ENCODE peak calls at places on chromosomes 4 and X, in seven cellular contexts. Y is natural killer cell, V is bronchial epithelial cell, F is transverse colon, P is tibial nerve, M is mesothelial cell of epicardium, S is heart left ventricle. X is an unnamed sample.

GRCh38 chr4:94640151-94640550 is 117.6 kb upstream of the BMPR1B start:
- DNase-seq in Y (no peak), V (no peak), F (no peak), P (no peak), M (no peak), S (no peak), X (no peak)

GRCh38 chr4:42750091-42750490 is 93.2 kb upstream of the ATP8A1 start:
- DNase-seq in Y (no peak), V (no peak), F (no peak), P (no peak), M (no peak), S (no peak), X (peak)

GRCh38 chr4:63296773-63297172 is 1112.5 kb downstream of the TECRL start:
- DNase-seq in Y (no peak), V (peak), F (no peak), P (no peak), M (no peak), S (no peak), X (no peak)

GRCh38 chrX:4263005-4263404 is 549.6 kb upstream of the PRKX start:
- DNase-seq in Y (no peak), V (peak), F (no peak), P (no peak), M (no peak), S (no peak), X (no peak)

GRCh38 chrX:9909254-9909653 is 57.9 kb upstream of the CLDN34 start:
- DNase-seq in Y (no peak), V (no peak), F (no peak), P (no peak), M (no peak), S (no peak), X (no peak)

GRCh38 chr4:3708103-3708510 is 58.1 kb upstream of the ADRA2C start:
- DNase-seq in Y (no peak), V (no peak), F (no peak), P (no peak), M (no peak), S (peak), X (peak)

GRCh38 chr4:69999420-69999819 is 3.7 kb downstream of the STATH start:
- DNase-seq in Y (no peak), V (peak), F (no peak), P (no peak), M (no peak), S (no peak), X (peak)

GRCh38 chr4:157282019-157282418 is 61.5 kb downstream of the GRIA2 start:
- DNase-seq in Y (no peak), V (no peak), F (no peak), P (no peak), M (no peak), S (no peak), X (no peak)

GRCh38 chr4:159175989-159176375 is 73.1 kb downstream of the RAPGEF2 start:
- DNase-seq in Y (no peak), V (no peak), F (no peak), P (no peak), M (no peak), S (no peak), X (no peak)

GRCh38 chr4:168151313-168151712 is 59.0 kb downstream of the ANXA10 start:
- DNase-seq in Y (no peak), V (no peak), F (no peak), P (no peak), M (no peak), S (no peak), X (no peak)

GRCh38 chr4:168152837-168153500 is 60.6 kb downstream of the ANXA10 start:
- DNase-seq in Y (no peak), V (no peak), F (no peak), P (no peak), M (no peak), S (no peak), X (no peak)

GRCh38 chr4:168150651-168151050 is 58.3 kb downstream of the ANXA10 start:
- DNase-seq in Y (no peak), V (no peak), F (no peak), P (no peak), M (no peak), S (no peak), X (peak)

GRCh38 chr4:168154546-168155277 is 62.4 kb downstream of the ANXA10 start:
- DNase-seq in Y (no peak), V (no peak), F (no peak), P (no peak), M (no peak), S (no peak), X (no peak)

GRCh38 chr4:168153596-168154440 is 61.5 kb downstream of the ANXA10 start:
- DNase-seq in Y (no peak), V (peak), F (peak), P (peak), M (peak), S (peak), X (peak)
- TF ChIP-seq CTCF in Y (peak), V (peak), F (peak), P (peak), M (peak), S (peak), X (peak)

DNA sequence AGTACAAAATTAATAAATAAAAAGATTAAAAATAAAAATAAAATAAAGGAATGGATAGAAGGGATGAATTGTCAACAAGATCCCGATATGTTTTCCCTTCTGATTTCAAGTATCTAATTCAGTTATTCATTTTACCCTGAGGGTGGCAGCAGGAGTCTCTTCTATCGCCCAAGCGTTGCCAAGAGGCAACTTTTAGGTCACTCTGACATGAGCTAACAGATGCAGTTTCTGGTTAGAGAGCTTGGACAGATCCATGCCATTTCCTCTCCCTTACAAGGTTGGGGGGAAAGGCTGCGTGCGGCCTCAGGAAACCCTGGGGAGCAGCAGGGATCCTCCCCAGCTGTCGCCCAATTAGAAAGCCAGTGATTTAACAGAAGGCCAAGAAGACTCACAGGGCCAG is 35.3 kb upstream of the WAS start:
- DNase-seq in Y (peak), V (peak), F (peak), P (peak), M (no peak), S (no peak), X (peak)
- TF ChIP-seq CTCF in Y (peak), V (no peak), F (no peak), P (no peak), M (no peak), S (peak), X (no peak)

GRCh38 chr4:5824635-5825034 is 68.3 kb downstream of the CRMP1 start:
- DNase-seq in Y (no peak), V (peak), F (no peak), P (no peak), M (no peak), S (no peak), X (peak)
- TF ChIP-seq CTCF in Y (no peak), V (peak), F (peak), P (no peak), M (no peak), S (peak), X (peak)

DNA sequence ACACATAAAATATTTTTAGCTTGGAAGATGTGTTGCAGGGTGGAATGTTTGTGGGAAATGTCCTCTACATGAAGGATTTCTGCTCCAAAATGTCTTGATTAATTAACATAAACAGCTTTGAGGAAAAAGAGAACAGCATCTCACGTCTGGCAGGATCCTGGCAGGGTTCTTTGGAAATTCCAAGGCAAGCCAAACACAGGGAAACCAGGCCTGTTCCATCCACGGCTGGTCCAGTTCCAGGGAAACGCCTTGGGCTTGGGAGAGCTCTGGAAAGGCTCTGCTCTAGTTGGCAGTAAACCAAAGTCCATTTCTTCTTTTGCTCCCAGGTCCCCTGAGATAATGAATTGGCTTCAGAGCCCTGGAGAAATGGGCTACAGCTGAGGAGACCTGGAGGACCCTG is 42.4 kb upstream of the GAB1 start:
- DNase-seq in Y (no peak), V (no peak), F (peak), P (peak), M (no peak), S (peak), X (no peak)
- TF ChIP-seq CTCF in Y (no peak), V (no peak), F (no peak), P (no peak), M (no peak), S (no peak), X (no peak)

X was measured in cardiac fibroblast.